ENCODE peak calls at places on chromosomes 11 and 22, in four cellular contexts. Q is K562, M is HCT116, T is HepG2. Z is an unnamed sample.
A peak's percentile ranks its signal among the peaks of the same experiment; 100 is the strongest.

GRCh38 chr11:123577081-123577598 is 77.3 kb downstream of the SCN3B start:
- DNase-seq in Q (peak; percentile 82), M (peak; percentile 15), T (peak; percentile 16), Z (no peak)

GRCh38 chr22:25494774-25495173 is 69.7 kb upstream of the GRK3 start:
- DNase-seq in Q (no peak), M (no peak), T (no peak), Z (no peak)

GRCh38 chr11:110296226-110297081 is at the start of gene RDX:
- DNase-seq in Q (peak; percentile 94), M (peak; percentile 67), T (peak; percentile 52), Z (no peak)

GRCh38 chr11:12606597-12606996 is 67.6 kb upstream of the TEAD1 start:
- DNase-seq in Q (no peak), M (no peak), T (no peak), Z (no peak)

GRCh38 chr22:30308518-30309230 is 18.1 kb downstream of the TBC1D10A start:
- DNase-seq in Q (no peak), M (no peak), T (no peak), Z (no peak)

GRCh38 chr11:8794677-8795103 is 112.1 kb downstream of the RPL27A start:
- DNase-seq in Q (no peak), M (peak; percentile 12), T (peak; percentile 93), Z (no peak)

GRCh38 chr22:30863161-30863833 is 105.3 kb downstream of the MORC2 start:
- DNase-seq in Q (peak; percentile 51), M (no peak), T (peak; percentile 93), Z (no peak)

GRCh38 chr22:21759631-21760030 is 24.0 kb upstream of the YPEL1 start:
- DNase-seq in Q (no peak), M (no peak), T (no peak), Z (no peak)

GRCh38 chr22:23233746-23234408 is 53.6 kb downstream of the BCR start:
- DNase-seq in Q (peak; percentile 64), M (no peak), T (no peak), Z (no peak)

GRCh38 chr11:120839846-120840402 is 184.0 kb upstream of the TBCEL start:
- DNase-seq in Q (no peak), M (no peak), T (no peak), Z (no peak)

GRCh38 chr22:49638788-49639187 is 188.9 kb downstream of the BRD1 start:
- DNase-seq in Q (no peak), M (no peak), T (peak; percentile 7), Z (no peak)

GRCh38 chr11:26245046-26245445 is 86.9 kb upstream of the ANO3 start:
- DNase-seq in Q (no peak), M (no peak), T (no peak), Z (no peak)

GRCh38 chr22:30940655-30941362 is 27.8 kb downstream of the MORC2 start:
- DNase-seq in Q (no peak), M (no peak), T (no peak), Z (no peak)

GRCh38 chr11:115996125-115996807 is 492.1 kb upstream of the CADM1 start:
- DNase-seq in Q (no peak), M (no peak), T (no peak), Z (no peak)

GRCh38 chr22:45217806-45218205 is 22.9 kb downstream of the KIAA0930 start:
- DNase-seq in Q (no peak), M (no peak), T (no peak), Z (no peak)

GRCh38 chr11:1382831-1383607 is 6.7 kb upstream of the BRSK2 start:
- DNase-seq in Q (peak; percentile 69), M (peak; percentile 31), T (peak; percentile 22), Z (no peak)

GRCh38 chr11:4697583-4697982 is at the start of gene OR51E2:
- DNase-seq in Q (no peak), M (no peak), T (no peak), Z (no peak)

GRCh38 chr11:117584056-117584830 is 212.8 kb downstream of the DSCAML1 start:
- DNase-seq in Q (no peak), M (no peak), T (no peak), Z (no peak)

GRCh38 chr11:60240661-60241060 is 2.3 kb downstream of the MS4A4E start:
- DNase-seq in Q (no peak), M (no peak), T (no peak), Z (no peak)

GRCh38 chr11:19670030-19670761 is 42.4 kb upstream of the NAV2 start:
- DNase-seq in Q (no peak), M (peak; percentile 37), T (no peak), Z (no peak)

GRCh38 chr22:37549704-37550059 is 10.6 kb upstream of the CDC42EP1 start:
- DNase-seq in Q (no peak), M (no peak), T (no peak), Z (no peak)
- TF ChIP-seq POLR2AphosphoS5 in Q (no peak), M (no peak), T (no peak), Z (no peak)

GRCh38 chr11:90851196-90851595 is 628.3 kb upstream of the CHORDC1 start:
- DNase-seq in Q (no peak), M (no peak), T (no peak), Z (no peak)
- TF ChIP-seq TCF7L2 in Q (no peak), M (no peak), T (no peak), Z (no peak)

GRCh38 chr11:28874706-28875105 is 766.5 kb downstream of the METTL15 start:
- DNase-seq in Q (no peak), M (no peak), T (no peak), Z (no peak)
- TF ChIP-seq POLR2AphosphoS5 in Q (no peak), M (no peak), T (no peak), Z (no peak)

DNA sequence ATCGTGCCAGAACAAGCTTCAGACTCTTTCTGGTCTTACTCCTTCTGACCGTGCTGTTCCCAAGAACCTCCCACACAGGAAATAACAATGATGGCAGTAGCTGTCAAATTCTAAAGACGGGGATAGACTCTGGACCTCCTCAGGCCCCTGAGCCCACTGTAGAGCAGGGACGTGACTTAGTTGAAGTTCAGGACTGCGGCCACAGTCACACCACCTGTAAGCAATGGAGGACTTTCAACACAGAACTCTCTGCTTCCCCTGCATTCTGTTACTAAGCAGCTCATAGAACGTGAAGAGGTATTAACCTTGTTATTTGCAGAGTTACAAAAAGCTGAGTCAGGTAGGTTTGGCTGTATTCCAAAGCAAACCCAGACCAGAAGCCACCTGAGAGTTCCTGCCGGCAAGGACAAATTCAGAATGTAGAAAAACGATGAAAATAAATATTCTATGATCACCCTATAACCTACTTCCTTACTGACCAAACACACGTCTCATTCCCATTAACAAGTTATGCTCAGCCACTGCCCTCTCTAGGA is 12.7 kb downstream of the TMEM45B start:
- DNase-seq in Q (no peak), M (peak; percentile 19), T (peak; percentile 93), Z (no peak)
- TF ChIP-seq TCF7L2 in Q (no peak), M (no peak), T (no peak), Z (no peak)

GRCh38 chr11:67483901-67484665 is 1.3 kb downstream of the AIP start:
- DNase-seq in Q (no peak), M (no peak), T (no peak), Z (no peak)

GRCh38 chr11:67484847-67485311 is 2.1 kb downstream of the AIP start:
- DNase-seq in Q (no peak), M (no peak), T (no peak), Z (no peak)

GRCh38 chr11:67482275-67482735 is 521 bp upstream of the AIP start:
- DNase-seq in Q (no peak), M (no peak), T (no peak), Z (no peak)

GRCh38 chr11:67483498-67483798 is 622 bp downstream of the AIP start:
- DNase-seq in Q (no peak), M (no peak), T (no peak), Z (no peak)

DNA sequence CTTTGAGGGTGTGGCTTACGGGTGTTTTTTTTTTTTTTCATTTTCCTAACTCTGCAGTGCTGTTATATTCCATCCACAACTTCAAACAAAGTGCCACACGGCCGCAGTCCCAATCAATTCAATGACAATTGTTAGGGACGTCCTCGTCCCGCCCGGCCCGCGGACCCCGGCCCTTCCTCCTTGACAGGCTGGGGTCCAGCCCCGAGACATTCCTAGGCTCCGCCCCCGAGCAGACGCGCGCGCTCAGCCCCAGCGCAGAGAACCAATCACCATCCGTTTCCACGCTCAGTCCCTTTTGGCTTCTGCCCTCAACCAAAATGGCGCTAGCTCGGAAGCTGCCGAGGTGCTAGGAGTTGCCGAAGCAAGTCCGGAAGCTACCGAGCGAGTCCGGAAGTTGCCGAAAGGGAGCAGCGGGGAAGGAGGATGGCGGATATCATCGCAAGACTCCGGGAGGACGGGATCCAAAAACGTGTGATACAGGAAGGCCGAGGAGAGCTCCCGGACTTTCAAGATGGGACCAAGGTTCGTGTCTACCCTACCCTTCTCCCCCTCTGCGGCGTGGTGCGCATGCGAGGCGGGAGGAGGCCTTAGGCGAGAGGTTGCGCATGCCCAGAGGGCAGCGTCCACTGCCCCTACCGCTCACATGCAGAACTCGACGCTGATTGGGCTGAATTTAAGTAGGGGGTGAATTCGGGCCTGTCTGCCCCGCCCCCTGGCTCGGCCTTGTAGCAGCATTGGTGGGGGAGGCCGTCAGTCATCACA is at the start of gene AIP:
- DNase-seq in Q (peak; percentile 97), M (peak; percentile 96), T (peak; percentile 95), Z (peak; percentile 97)
- TF ChIP-seq POLR2AphosphoS5 in Q (peak; percentile 50), M (peak; percentile 62), T (no peak), Z (peak; percentile 71)

GRCh38 chr22:26848244-26848920 is 191.0 kb downstream of the MIAT start:
- DNase-seq in Q (no peak), M (no peak), T (no peak), Z (no peak)

GRCh38 chr22:26847816-26848215 is 190.4 kb downstream of the MIAT start:
- DNase-seq in Q (no peak), M (no peak), T (no peak), Z (no peak)

GRCh38 chr22:26851125-26851524 is 193.7 kb downstream of the MIAT start:
- DNase-seq in Q (no peak), M (no peak), T (no peak), Z (no peak)

GRCh38 chr22:26847046-26847445 is 189.7 kb downstream of the MIAT start:
- DNase-seq in Q (no peak), M (no peak), T (no peak), Z (no peak)

GRCh38 chr22:26849575-26849974 is 192.2 kb downstream of the MIAT start:
- DNase-seq in Q (no peak), M (no peak), T (no peak), Z (no peak)
- TF ChIP-seq TCF7L2 in Q (no peak), M (no peak), T (no peak), Z (no peak)

DNA sequence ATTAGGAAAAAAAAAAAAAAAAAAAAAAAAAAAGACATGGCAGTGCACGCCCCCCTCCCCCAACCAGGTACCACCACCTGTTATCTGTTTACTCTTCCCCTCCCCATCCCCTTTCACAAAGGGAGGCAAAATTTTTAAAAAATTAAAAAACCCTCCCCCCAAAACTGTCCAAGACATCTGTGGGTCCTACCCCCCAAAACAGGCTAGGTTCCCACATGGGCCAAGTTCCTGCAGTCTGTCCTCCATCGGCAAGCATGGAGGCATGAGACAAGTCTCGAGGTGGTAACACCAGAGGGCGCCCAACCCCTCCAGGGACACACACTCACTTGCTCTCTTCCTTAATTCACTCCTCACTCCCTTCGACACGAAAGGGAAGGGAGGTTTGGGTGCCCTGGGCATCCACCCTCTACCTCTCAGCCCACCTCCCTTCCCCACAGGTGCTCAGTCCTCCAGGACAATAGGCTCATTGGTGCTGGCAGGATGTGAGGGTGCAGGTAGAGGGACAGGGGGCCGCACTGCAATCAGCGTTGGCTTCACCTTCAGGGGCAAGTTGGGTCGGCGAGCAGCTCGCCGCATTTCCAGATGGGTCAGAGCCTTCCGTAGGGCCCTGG is 2.2 kb upstream of the TUT1 start:
- DNase-seq in Q (peak; percentile 50), M (no peak), T (peak; percentile 59), Z (no peak)
- TF ChIP-seq POLR2AphosphoS5 in Q (no peak), M (no peak), T (no peak), Z (peak; percentile 40)